ENCODE peak calls at places on chromosomes 6 and 20, in five cellular contexts. D is natural killer cell; R is activated T-cell treated with anti-CD3 and anti-CD28 coated beads for 24 hours; O is astrocyte of the spinal cord; Y is activated CD4-positive, alpha-beta T cell treated with anti-CD3 and anti-CD28 coated beads for 4 hours. P is an unnamed sample.

GRCh38 chr20:18272451-18272850 is 15.9 kb upstream of the ZNF133 start:
- DNase-seq in R (no peak), Y (no peak), O (no peak), D (no peak), P (no peak)

GRCh38 chr20:35451295-35451694 is 4.1 kb upstream of the CEP250 start:
- DNase-seq in O (no peak), R (no peak), D (no peak), Y (no peak), P (no peak)

GRCh38 chr20:31663838-31664695 is 26.4 kb downstream of the COX4I2 start:
- DNase-seq in Y (no peak), R (no peak), O (no peak), D (no peak), P (no peak)

GRCh38 chr20:17655286-17655651 is 26.8 kb downstream of the RRBP1 start:
- DNase-seq in Y (no peak), O (no peak), D (no peak), R (no peak), P (no peak)

GRCh38 chr6:4176907-4177306 is 41.5 kb upstream of the ECI2 start:
- DNase-seq in O (no peak), Y (no peak), R (no peak), D (no peak), P (no peak)

GRCh38 chr6:33453361-33454008 is 891 bp upstream of the ZBTB9 start:
- DNase-seq in O (peak; percentile 4), D (no peak), Y (no peak), R (no peak), P (no peak)

GRCh38 chr6:131954775-131955107 is 3.6 kb upstream of the CCN2 start:
- DNase-seq in R (no peak), Y (no peak), O (peak; percentile 99), D (no peak), P (no peak)

GRCh38 chr6:75600694-75601265 is 900 bp upstream of the SENP6 start:
- DNase-seq in Y (no peak), O (peak; percentile 12), R (no peak), D (no peak), P (no peak)

GRCh38 chr6:167049275-167049674 is 50.1 kb downstream of the CEP43 start:
- DNase-seq in R (no peak), O (no peak), Y (no peak), D (no peak), P (no peak)

GRCh38 chr6:79609225-79609595 is 21.9 kb upstream of the SH3BGRL2 start:
- DNase-seq in R (no peak), Y (no peak), D (no peak), O (no peak), P (no peak)

GRCh38 chr20:834151-834747 is 734 bp downstream of the FAM110A start:
- DNase-seq in O (no peak), D (no peak), R (no peak), Y (no peak), P (no peak)

GRCh38 chr6:137084090-137084489 is 39.3 kb upstream of the IL20RA start:
- DNase-seq in O (no peak), R (no peak), D (no peak), Y (no peak), P (no peak)

GRCh38 chr6:12020187-12020791 is 8.2 kb downstream of the HIVEP1 start:
- DNase-seq in O (no peak), R (no peak), Y (no peak), D (no peak), P (no peak)

GRCh38 chr6:101393291-101394251 is at the start of gene GRIK2:
- DNase-seq in R (no peak), D (no peak), O (peak; percentile 20), Y (no peak), P (no peak)

GRCh38 chr6:127952831-127953230 is 52.0 kb upstream of the THEMIS start:
- DNase-seq in O (no peak), R (no peak), Y (no peak), D (no peak), P (no peak)

GRCh38 chr20:40945754-40946451 is 82.7 kb upstream of the TOP1 start:
- DNase-seq in Y (no peak), R (no peak), O (peak; percentile 63), D (no peak), P (no peak)

GRCh38 chr6:5361371-5361770 is 100.1 kb downstream of the FARS2 start:
- DNase-seq in Y (no peak), D (no peak), R (no peak), O (peak; percentile 19), P (no peak)

GRCh38 chr6:39496951-39497350 is 174.4 kb upstream of the KCNK16 start:
- DNase-seq in R (no peak), Y (no peak), O (no peak), D (no peak), P (no peak)

GRCh38 chr6:155152211-155153076 is 111.4 kb upstream of the CLDN20 start:
- DNase-seq in Y (no peak), R (no peak), O (no peak), D (no peak), P (no peak)

GRCh38 chr6:64280569-64280968 is 645.0 kb downstream of the PHF3 start:
- DNase-seq in R (no peak), O (peak; percentile 61), Y (no peak), D (no peak), P (no peak)

GRCh38 chr20:48626226-48626937 is 201.4 kb downstream of the PREX1 start:
- DNase-seq in O (no peak), R (no peak), Y (no peak), D (no peak), P (no peak)

GRCh38 chr6:53258774-53259155 is 90.0 kb downstream of the ELOVL5 start:
- DNase-seq in D (no peak), O (no peak), R (no peak), Y (no peak), P (no peak)

GRCh38 chr6:84512396-84512795 is 252.0 kb downstream of the TBX18 start:
- DNase-seq in Y (no peak), O (no peak), D (no peak), R (no peak), P (no peak)

GRCh38 chr6:144036064-144036873 is 28.2 kb upstream of the PLAGL1 start:
- DNase-seq in D (no peak), O (peak; percentile 30), Y (no peak), R (no peak), P (no peak)

GRCh38 chr6:26358511-26358981 is 6.5 kb upstream of the BTN3A2 start:
- DNase-seq in Y (no peak), O (no peak), R (no peak), D (no peak), P (peak; percentile 82)

GRCh38 chr6:29755295-29755871 is 32.1 kb downstream of the HLA-F start:
- DNase-seq in O (no peak), R (no peak), Y (no peak), D (no peak), P (no peak)

GRCh38 chr6:152094992-152095592 is 287.6 kb downstream of the ESR1 start:
- DNase-seq in Y (no peak), D (no peak), R (no peak), O (peak; percentile 99), P (no peak)

GRCh38 chr20:62201173-62202082 is 18.6 kb downstream of the MTG2 start:
- DNase-seq in D (no peak), O (no peak), R (no peak), Y (no peak), P (no peak)

GRCh38 chr6:3885262-3886036 is 36.3 kb downstream of the FAM50B start:
- DNase-seq in R (no peak), Y (no peak), D (no peak), O (no peak), P (no peak)

GRCh38 chr6:63525186-63525878 is 46.9 kb upstream of the LOC128125822 start:
- DNase-seq in D (no peak), O (no peak), Y (no peak), R (no peak), P (no peak)

GRCh38 chr6:43491750-43492661 is 14.6 kb downstream of the TJAP1 start:
- DNase-seq in Y (no peak), D (no peak), R (no peak), O (peak; percentile 77), P (no peak)

GRCh38 chr6:112343375-112343774 is 3.8 kb upstream of the RFPL4B start:
- DNase-seq in R (no peak), D (no peak), O (no peak), Y (no peak), P (no peak)

GRCh38 chr6:40343318-40343886 is 243.8 kb downstream of the LRFN2 start:
- DNase-seq in D (peak; percentile 11), O (no peak), R (no peak), Y (no peak), P (no peak)

GRCh38 chr6:28220164-28221133 is 4.6 kb upstream of the ZSCAN9 start:
- DNase-seq in D (no peak), O (no peak), R (no peak), Y (no peak), P (no peak)

GRCh38 chr20:17916365-17916996 is 52.1 kb downstream of the SNX5 start:
- DNase-seq in R (no peak), Y (no peak), O (no peak), D (no peak), P (no peak)

GRCh38 chr20:6827472-6827871 is 60.0 kb downstream of the BMP2 start:
- DNase-seq in O (no peak), D (no peak), Y (no peak), R (no peak), P (no peak)

GRCh38 chr6:133645000-133645619 is 243.8 kb upstream of the TCF21 start:
- DNase-seq in R (no peak), O (peak; percentile 70), D (no peak), Y (no peak), P (no peak)